ENCODE peak calls at places on chromosomes 6 and 20, in five cellular contexts. C is endothelial cell of umbilical vein, T is DMS153, G is RCC 7860, L is NCI-H1105. M is an unnamed sample.
A peak's percentile ranks its signal among the peaks of the same experiment; 100 is the strongest.

GRCh38 chr20:46494077-46494476 is 19.3 kb downstream of the ZNF334 start:
- DNase-seq in C (no peak), L (no peak), T (no peak), G (no peak), M (no peak)

GRCh38 chr20:9353180-9353915 is 161.0 kb upstream of the LAMP5 start:
- DNase-seq in G (no peak), L (no peak), T (no peak), C (no peak), M (no peak)

GRCh38 chr20:14712302-14712739 is 374.9 kb upstream of the FLRT3 start:
- DNase-seq in T (no peak), L (no peak), G (peak; percentile 62), C (no peak), M (peak; percentile 87)

GRCh38 chr6:122645256-122645655 is 35.1 kb downstream of the PKIB start:
- DNase-seq in L (no peak), T (no peak), C (no peak), G (no peak), M (no peak)

GRCh38 chr20:44942264-44942973 is 17.8 kb downstream of the TOMM34 start:
- DNase-seq in C (no peak), L (no peak), G (no peak), T (no peak), M (no peak)

GRCh38 chr20:38870733-38871559 is 55.3 kb upstream of the FAM83D start:
- DNase-seq in G (peak; percentile 48), L (no peak), T (no peak), C (peak; percentile 44), M (peak; percentile 73)

GRCh38 chr6:41428402-41428994 is 93.1 kb downstream of the NCR2 start:
- DNase-seq in C (peak; percentile 22), L (peak; percentile 33), T (no peak), G (no peak), M (no peak)

GRCh38 chr20:5061209-5061608 is 58.5 kb downstream of the PCNA start:
- DNase-seq in L (no peak), G (peak; percentile 58), T (no peak), C (peak; percentile 26), M (peak; percentile 95)

GRCh38 chr6:152296648-152297376 is 340.4 kb downstream of the SYNE1 start:
- DNase-seq in T (no peak), C (no peak), G (no peak), L (no peak), M (no peak)

M was measured in A172.